ENCODE peak calls at places on chromosomes 7 and 10, in five cellular contexts. S, G, Y, R and P are unnamed samples.

GRCh38 chr10:64215088-64215487 is 693.9 kb downstream of the REEP3 start:
- DNase-seq in R (no peak), S (no peak), Y (no peak), G (no peak), P (no peak)

GRCh38 chr7:94303736-94304135 is 91.0 kb upstream of the COL1A2 start:
- DNase-seq in Y (no peak), G (no peak), S (no peak), R (peak), P (no peak)

GRCh38 chr7:85074-85945 is 107.1 kb upstream of the FAM20C start:
- DNase-seq in S (no peak), G (no peak), R (no peak), Y (no peak), P (no peak)

GRCh38 chr10:69751216-69751615 is 50.5 kb upstream of the COL13A1 start:
- DNase-seq in Y (no peak), G (no peak), R (no peak), S (no peak), P (no peak)

GRCh38 chr10:105358911-105359310 is 717.8 kb downstream of the SORCS3 start:
- DNase-seq in R (no peak), Y (no peak), S (no peak), G (no peak), P (no peak)

GRCh38 chr10:5818894-5819293 is 5.7 kb upstream of the GDI2 start:
- DNase-seq in R (no peak), G (no peak), S (no peak), Y (no peak), P (no peak)

GRCh38 chr10:114749014-114749413 is 72.6 kb upstream of the FHIP2A start:
- DNase-seq in Y (no peak), S (no peak), G (no peak), R (no peak), P (no peak)

GRCh38 chr7:29139796-29140195 is 6.5 kb downstream of the CPVL start:
- DNase-seq in R (no peak), G (no peak), Y (no peak), S (no peak), P (no peak)

GRCh38 chr7:1883031-1883761 is 213.1 kb downstream of the ELFN1 start:
- DNase-seq in S (no peak), R (peak), Y (no peak), G (no peak), P (peak)

GRCh38 chr7:128030999-128031681 is at the start of gene LRRC4:
- DNase-seq in R (no peak), S (peak), Y (no peak), G (no peak), P (peak)

GRCh38 chr10:80168111-80168511 is 35.6 kb downstream of the PLAC9 start:
- DNase-seq in G (no peak), Y (no peak), R (no peak), S (peak), P (no peak)

GRCh38 chr7:28078036-28078901 is 102.3 kb downstream of the JAZF1 start:
- DNase-seq in S (peak), R (no peak), G (peak), Y (no peak), P (no peak)

GRCh38 chr10:13712799-13713581 is 126.2 kb downstream of the PRPF18 start:
- DNase-seq in S (peak), Y (no peak), R (peak), G (no peak), P (peak)

GRCh38 chr7:159115601-159116501 is 28.8 kb downstream of the VIPR2 start:
- DNase-seq in G (no peak), R (no peak), Y (no peak), S (no peak), P (no peak)

GRCh38 chr10:83930-84530 is 34.9 kb upstream of the TUBB8 start:
- DNase-seq in S (no peak), R (no peak), Y (no peak), G (no peak), P (no peak)

GRCh38 chr10:119511828-119512515 is 30.5 kb downstream of the RGS10 start:
- DNase-seq in G (no peak), R (no peak), Y (no peak), S (no peak), P (no peak)

GRCh38 chr10:126225672-126226007 is 162.6 kb downstream of the ADAM12 start:
- DNase-seq in S (no peak), Y (no peak), R (no peak), G (no peak), P (no peak)

GRCh38 chr10:6347391-6347951 is 144.7 kb downstream of the PFKFB3 start:
- DNase-seq in Y (peak), R (no peak), S (peak), G (peak), P (no peak)

GRCh38 chr10:83458611-83459010 is 680.7 kb upstream of the GHITM start:
- DNase-seq in S (no peak), G (no peak), Y (no peak), R (no peak), P (no peak)

GRCh38 chr7:73718905-73719805 is at the start of gene STX1A:
- DNase-seq in G (peak), S (no peak), Y (peak), R (no peak), P (no peak)

GRCh38 chr10:44591911-44592310 is 207.0 kb upstream of the CXCL12 start:
- DNase-seq in Y (no peak), R (no peak), G (no peak), S (no peak), P (no peak)

GRCh38 chr10:11285171-11285570 is 267.5 kb downstream of the CELF2 start:
- DNase-seq in G (no peak), R (no peak), Y (no peak), S (no peak), P (no peak)

GRCh38 chr10:16470747-16471146 is 33.9 kb downstream of the PTER start:
- DNase-seq in G (no peak), R (no peak), S (no peak), Y (no peak), P (no peak)

GRCh38 chr10:78473016-78473415 is 439.4 kb downstream of the RPS24 start:
- DNase-seq in R (no peak), Y (no peak), G (no peak), S (no peak), P (no peak)

GRCh38 chr7:137579913-137580640 is 236.5 kb upstream of the PTN start:
- DNase-seq in S (no peak), Y (no peak), G (no peak), R (peak), P (no peak)

GRCh38 chr7:90568213-90568612 is 27.9 kb upstream of the CDK14 start:
- DNase-seq in R (no peak), Y (no peak), S (no peak), G (no peak), P (no peak)